ENCODE peak calls at places on chromosome 9, in ten cellular contexts. P is left lung; T is CD8-positive, alpha-beta memory T cell; K is HL-60; S is AG04450; V is tibial nerve; W is fibroblast of lung; C is breast epithelium; X is A549; O is OCI-LY7. E is an unnamed sample.

GRCh38 chr9:71487046-71487445 is 281.3 kb downstream of the CEMIP2 start:
- DNase-seq in P (no peak), K (no peak), W (no peak), X (peak), S (no peak), O (no peak), C (no peak), V (peak), T (no peak), E (no peak)

GRCh38 chr9:99368341-99369326 is 146.6 kb downstream of the SEC61B start:
- DNase-seq in T (no peak), O (no peak), V (no peak), C (no peak), X (no peak), W (peak), S (no peak), K (peak), P (peak), E (peak)

GRCh38 chr9:72363908-72364678 is 915 bp downstream of the ZFAND5 start:
- DNase-seq in S (no peak), K (no peak), V (peak), T (peak), C (peak), X (peak), W (peak), O (peak), P (peak), E (peak)

GRCh38 chr9:108682191-108682590 is 173.6 kb downstream of the ACTL7B start:
- DNase-seq in O (no peak), K (no peak), V (no peak), T (no peak), W (no peak), P (no peak), S (no peak), C (no peak), X (no peak), E (no peak)

GRCh38 chr9:96192710-96193109 is 109.3 kb downstream of the HSD17B3 start:
- DNase-seq in C (no peak), X (no peak), W (no peak), O (no peak), V (no peak), K (no peak), T (no peak), P (peak), S (no peak), E (no peak)

GRCh38 chr9:9054354-9054992 is 1254.9 kb upstream of the DMAC1 start:
- DNase-seq in C (no peak), V (no peak), S (no peak), T (no peak), P (no peak), K (no peak), W (no peak), O (no peak), X (no peak), E (no peak)

GRCh38 chr9:134624827-134625181 is 16.8 kb upstream of the COL5A1 start:
- DNase-seq in C (peak), V (no peak), X (peak), S (no peak), W (peak), P (peak), O (no peak), K (no peak), T (no peak), E (no peak)

GRCh38 chr9:6237267-6237666 is 21.7 kb downstream of the IL33 start:
- DNase-seq in S (no peak), K (no peak), P (no peak), V (no peak), C (no peak), W (no peak), X (no peak), T (no peak), O (no peak), E (no peak)

GRCh38 chr9:16032799-16033198 is 480.0 kb downstream of the CCDC171 start:
- DNase-seq in T (no peak), X (peak), K (no peak), C (no peak), O (no peak), P (no peak), V (no peak), W (peak), S (no peak), E (no peak)

GRCh38 chr9:69809304-69809863 is 11.2 kb upstream of the CFAP95 start:
- DNase-seq in C (no peak), O (peak), S (no peak), T (no peak), K (no peak), P (no peak), X (no peak), W (no peak), V (no peak), E (no peak)

GRCh38 chr9:2181794-2182193 is 166.6 kb downstream of the SMARCA2 start:
- DNase-seq in K (no peak), O (peak), X (peak), S (no peak), P (no peak), V (no peak), T (no peak), W (no peak), C (no peak), E (no peak)

GRCh38 chr9:72299017-72299603 is 65.9 kb downstream of the ZFAND5 start:
- DNase-seq in P (no peak), O (no peak), K (no peak), X (no peak), S (no peak), W (no peak), C (no peak), V (no peak), T (no peak), E (no peak)

GRCh38 chr9:89605181-89606048 is 603 bp downstream of the GADD45G start:
- DNase-seq in C (peak), T (peak), O (no peak), X (peak), K (no peak), S (no peak), V (peak), P (peak), W (peak), E (peak)

GRCh38 chr9:121820286-121821005 is 169.0 kb downstream of the DAB2IP start:
- DNase-seq in P (no peak), T (no peak), O (no peak), W (no peak), X (no peak), V (no peak), C (peak), K (no peak), S (no peak), E (no peak)

GRCh38 chr9:110919609-110920008 is 118.7 kb downstream of the LPAR1 start:
- DNase-seq in C (no peak), W (peak), S (no peak), K (no peak), O (no peak), X (peak), T (no peak), V (no peak), P (no peak), E (no peak)

GRCh38 chr9:32991895-32992595 is 9.4 kb downstream of the APTX start:
- DNase-seq in K (no peak), P (no peak), W (peak), O (no peak), X (no peak), V (no peak), T (no peak), C (no peak), S (no peak), E (no peak)

GRCh38 chr9:123350590-123351310 is 5.2 kb upstream of the CRB2 start:
- DNase-seq in S (no peak), W (no peak), X (no peak), P (no peak), T (no peak), C (no peak), V (no peak), O (no peak), K (no peak), E (no peak)

GRCh38 chr9:95316794-95317118 is 753 bp downstream of the FANCC start:
- DNase-seq in T (peak), V (no peak), X (peak), P (peak), W (peak), C (peak), O (peak), S (no peak), K (no peak), E (no peak)

GRCh38 chr9:71766663-71767062 is 1.6 kb downstream of the CEMIP2 start:
- DNase-seq in X (no peak), S (no peak), K (no peak), T (no peak), V (no peak), W (no peak), O (no peak), C (no peak), P (no peak), E (no peak)

GRCh38 chr9:107638922-107639321 is 149.4 kb upstream of the KLF4 start:
- DNase-seq in P (peak), T (no peak), W (peak), X (peak), O (peak), K (peak), V (peak), C (no peak), S (no peak), E (no peak)

GRCh38 chr9:135277219-135278201 is 190.0 kb downstream of the OLFM1 start:
- DNase-seq in O (no peak), T (no peak), X (no peak), K (no peak), V (no peak), P (no peak), S (no peak), W (no peak), C (no peak), E (peak)

GRCh38 chr9:80125731-80126264 is 554.0 kb downstream of the TLE4 start:
- DNase-seq in T (no peak), X (no peak), C (no peak), V (no peak), K (no peak), W (peak), O (no peak), P (no peak), S (no peak), E (no peak)

GRCh38 chr9:91724609-91725505 is 225.2 kb downstream of the ROR2 start:
- DNase-seq in C (no peak), K (no peak), O (no peak), V (no peak), X (no peak), W (no peak), S (no peak), T (no peak), P (no peak), E (no peak)

GRCh38 chr9:121281614-121282291 is 13.8 kb downstream of the GSN start:
- DNase-seq in P (peak), X (peak), K (no peak), T (no peak), W (peak), C (peak), O (no peak), V (no peak), S (no peak), E (no peak)

GRCh38 chr9:18404482-18405029 is 69.4 kb upstream of the ADAMTSL1 start:
- DNase-seq in K (no peak), X (no peak), S (no peak), T (no peak), C (no peak), V (no peak), W (no peak), O (no peak), P (no peak), E (no peak)

GRCh38 chr9:126088336-126088735 is 238.3 kb upstream of the MVB12B start:
- DNase-seq in W (no peak), V (no peak), X (no peak), K (no peak), P (no peak), O (no peak), C (no peak), T (no peak), S (no peak), E (no peak)

GRCh38 chr9:112699230-112699629 is 18.7 kb downstream of the INIP start:
- DNase-seq in C (no peak), S (no peak), T (peak), V (no peak), O (no peak), P (no peak), W (no peak), X (no peak), K (no peak), E (no peak)

GRCh38 chr9:18728642-18729041 is 254.7 kb downstream of the ADAMTSL1 start:
- DNase-seq in S (no peak), X (no peak), V (no peak), K (no peak), W (no peak), P (no peak), C (no peak), T (no peak), O (no peak), E (no peak)

GRCh38 chr9:78542491-78543175 is 245.7 kb downstream of the PSAT1 start:
- DNase-seq in S (no peak), X (no peak), T (no peak), W (no peak), P (no peak), K (no peak), C (no peak), V (no peak), O (no peak), E (no peak)

GRCh38 chr9:134220311-134220710 is 55.9 kb upstream of the RNU6ATAC start:
- DNase-seq in V (no peak), O (no peak), T (no peak), P (no peak), C (no peak), K (no peak), S (no peak), X (no peak), W (no peak), E (no peak)

GRCh38 chr9:93379051-93379450 is 72.4 kb upstream of the FAM120A start:
- DNase-seq in P (no peak), O (no peak), K (no peak), V (no peak), T (no peak), S (no peak), X (no peak), C (no peak), W (no peak), E (no peak)

GRCh38 chr9:5493597-5494511 is 16.5 kb upstream of the PDCD1LG2 start:
- DNase-seq in P (peak), C (no peak), S (no peak), O (peak), W (peak), X (peak), K (peak), V (no peak), T (no peak), E (no peak)

GRCh38 chr9:98899399-98900056 is 44.2 kb upstream of the COL15A1 start:
- DNase-seq in V (no peak), T (no peak), O (no peak), P (no peak), C (no peak), X (no peak), K (no peak), S (peak), W (peak), E (no peak)

DNA sequence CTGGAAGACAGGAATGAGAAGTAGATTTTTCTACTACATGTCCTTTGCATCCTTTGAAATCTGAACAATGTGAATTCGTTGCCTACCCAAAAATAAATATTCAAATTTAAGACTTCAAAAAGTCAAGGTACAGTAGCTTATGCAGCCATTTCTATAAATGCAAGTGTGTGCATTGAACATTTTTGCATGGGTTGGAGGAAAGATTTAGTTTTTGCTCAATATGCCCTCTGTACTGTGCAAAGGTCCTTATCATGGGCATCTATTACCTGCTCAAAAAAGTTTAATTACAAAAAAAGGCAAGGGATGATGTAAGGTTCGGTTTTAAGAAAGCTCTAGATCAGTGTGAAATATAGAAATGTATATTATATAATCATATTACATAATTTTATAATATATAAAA is 22.6 kb downstream of the AKNA start:
- DNase-seq in K (no peak), P (no peak), W (no peak), S (no peak), V (no peak), O (no peak), X (no peak), C (no peak), T (no peak), E (no peak)
- H3K27ac ChIP-seq in K (peak), P (peak), W (no peak), S (no peak), V (peak), O (peak), X (no peak), C (no peak), T (no peak), E (no peak)

GRCh38 chr9:131608469-131609115 is 63.3 kb downstream of the PRRT1B start:
- DNase-seq in C (peak), K (no peak), S (peak), X (peak), T (no peak), V (peak), O (no peak), P (peak), W (peak), E (peak)
- H3K4me3 ChIP-seq in C (no peak), K (no peak), S (peak), X (no peak), T (no peak), V (no peak), O (no peak), P (no peak), W (peak), E (no peak)

GRCh38 chr9:592733-593132 is 248.8 kb upstream of the DMRT1 start:
- DNase-seq in T (no peak), O (no peak), P (no peak), S (no peak), W (no peak), C (no peak), V (no peak), X (no peak), K (no peak), E (no peak)

GRCh38 chr9:588952-589351 is 252.5 kb upstream of the DMRT1 start:
- DNase-seq in P (no peak), C (no peak), W (no peak), T (no peak), S (no peak), X (no peak), K (no peak), O (no peak), V (no peak), E (no peak)

GRCh38 chr9:592225-592624 is 249.3 kb upstream of the DMRT1 start:
- DNase-seq in P (no peak), C (no peak), W (peak), T (no peak), O (no peak), S (no peak), V (no peak), X (no peak), K (no peak), E (no peak)

GRCh38 chr9:591292-591691 is 250.2 kb upstream of the DMRT1 start:
- DNase-seq in S (no peak), K (no peak), P (peak), W (peak), O (no peak), V (no peak), T (no peak), C (no peak), X (peak), E (no peak)

GRCh38 chr9:589723-590122 is 251.8 kb upstream of the DMRT1 start:
- DNase-seq in V (no peak), S (no peak), C (no peak), X (peak), P (no peak), W (peak), K (no peak), T (no peak), O (peak), E (no peak)
- H3K27ac ChIP-seq in V (peak), S (no peak), C (peak), X (peak), P (no peak), W (no peak), K (no peak), T (no peak), O (peak), E (no peak)

DNA sequence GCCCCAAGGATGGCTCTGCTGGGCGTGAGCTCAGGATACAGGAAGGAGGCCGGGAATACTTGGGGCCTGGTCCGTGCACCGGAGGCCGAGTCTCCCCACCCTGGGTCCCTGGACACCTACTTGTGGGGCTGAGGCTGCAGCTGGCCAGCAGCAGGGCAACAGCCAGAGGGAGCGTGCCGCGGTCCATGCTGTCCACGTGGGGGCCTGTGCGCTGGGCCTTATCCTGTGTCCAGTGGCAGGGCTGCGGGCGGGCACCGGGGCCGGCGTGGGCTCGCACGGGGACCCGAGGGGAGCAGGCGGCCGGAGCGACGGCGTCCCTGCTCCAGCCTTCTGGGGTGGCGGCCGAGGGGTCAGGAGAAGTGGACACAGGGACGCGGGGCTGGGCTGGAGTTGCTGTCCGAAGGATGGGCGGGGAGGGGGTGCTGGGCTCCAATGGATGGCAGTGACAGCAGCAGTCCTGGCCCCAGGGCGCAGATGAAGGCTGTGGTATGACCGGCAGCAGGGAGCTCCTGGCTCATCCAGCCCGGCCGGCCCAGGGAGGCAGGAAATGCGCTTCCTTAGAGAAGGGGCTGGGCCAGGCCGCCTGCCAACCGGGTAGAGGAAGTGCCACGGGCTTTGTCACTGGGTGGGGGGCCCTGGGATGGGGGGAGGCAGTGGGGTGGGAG is at the start of gene ENG:
- DNase-seq in V (peak), C (peak), K (no peak), O (no peak), W (peak), S (no peak), X (no peak), T (no peak), P (peak), E (no peak)
- H3K4me3 ChIP-seq in V (peak), C (peak), K (peak), O (no peak), W (peak), S (peak), X (no peak), T (peak), P (peak), E (peak)

DNA sequence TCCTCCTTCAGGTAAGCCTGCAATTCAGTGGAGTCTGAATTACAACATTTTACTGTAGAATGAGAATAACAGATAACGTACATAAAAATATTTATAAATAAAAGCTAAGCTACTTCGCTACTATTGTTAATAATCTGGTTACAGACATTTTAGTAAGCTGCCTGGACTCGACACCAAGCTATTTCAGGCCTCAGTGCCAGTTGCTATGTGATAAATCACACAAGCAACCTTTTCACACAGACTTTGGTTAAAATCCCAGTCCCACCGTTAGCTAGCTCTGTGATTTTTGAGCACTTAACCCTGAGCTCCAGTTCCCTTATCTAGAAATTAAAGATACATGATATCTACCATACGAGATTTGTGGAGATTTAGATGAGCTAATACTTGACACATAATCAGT is 99.9 kb downstream of the RFK start:
- DNase-seq in V (no peak), K (no peak), P (no peak), W (no peak), O (no peak), T (no peak), S (no peak), C (no peak), X (no peak), E (no peak)
- H3K27ac ChIP-seq in V (no peak), K (no peak), P (no peak), W (no peak), O (no peak), T (no peak), S (no peak), C (no peak), X (no peak), E (no peak)

DNA sequence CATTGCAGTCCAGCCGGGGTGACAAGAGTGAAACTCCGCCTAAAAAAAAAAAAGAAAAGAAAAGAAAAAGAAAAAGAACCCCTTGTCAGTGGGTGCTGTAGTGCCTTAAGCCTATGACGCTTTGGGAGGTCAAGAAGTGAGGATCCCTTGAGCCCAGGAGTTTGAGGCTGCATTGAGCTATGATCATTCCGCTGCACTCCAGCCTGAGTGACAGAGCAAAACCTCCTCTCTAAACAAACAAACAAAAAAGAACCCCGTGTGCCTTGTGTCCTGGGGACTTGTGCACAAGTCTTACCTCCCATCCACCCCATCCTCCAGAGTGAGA is 33.5 kb upstream of the STXBP1 start:
- DNase-seq in T (no peak), X (no peak), C (no peak), V (no peak), K (no peak), S (no peak), W (no peak), O (no peak), P (no peak), E (no peak)
- H3K4me3 ChIP-seq in T (no peak), X (peak), C (peak), V (peak), K (no peak), S (peak), W (peak), O (no peak), P (peak), E (no peak)

DNA sequence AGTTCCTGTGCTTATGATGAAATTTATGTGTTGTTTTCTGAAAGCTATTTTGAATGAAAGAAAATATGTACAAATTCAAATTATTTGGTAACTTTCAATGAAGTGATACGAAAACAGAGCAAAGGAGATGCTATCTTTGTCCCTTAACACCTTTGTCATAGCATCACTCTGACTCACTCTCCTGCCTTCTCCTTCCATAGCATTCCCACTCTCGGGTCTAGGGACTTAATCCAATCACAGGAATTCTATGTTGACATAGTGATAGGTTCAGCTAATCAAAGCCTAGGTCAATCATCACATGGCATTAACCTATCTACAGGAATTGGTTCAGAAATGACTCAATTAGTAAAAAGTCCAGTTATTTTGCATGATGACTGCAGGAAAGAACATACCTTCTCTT is 464.7 kb upstream of the RORB start:
- DNase-seq in K (no peak), P (no peak), O (no peak), S (no peak), T (no peak), C (no peak), W (no peak), V (no peak), X (no peak), E (no peak)
- H3K27ac ChIP-seq in K (no peak), P (no peak), O (no peak), S (no peak), T (no peak), C (no peak), W (no peak), V (no peak), X (no peak), E (no peak)